ENCODE peak calls at places on chromosomes 11 and 22, in ten cellular contexts. One of them, this sample, is unnamed.

GRCh38 chr22:38844661-38845367 is 986 bp upstream of the NPTXR start:
- DNase-seq in endothelial cell of umbilical vein: no peak
- DNase-seq in A549: no peak
- DNase-seq in IMR-90: no peak
- DNase-seq in Peyer's patch: no peak
- DNase-seq in GM12892: no peak
- DNase-seq in erythroblast: no peak
- DNase-seq in prostate gland: no peak
- DNase-seq in tibial nerve: no peak
- DNase-seq in ovary: no peak
- DNase-seq in this sample: no peak

GRCh38 chr11:7498193-7498592 is 12.9 kb downstream of the OLFML1 start:
- DNase-seq in A549: no peak
- DNase-seq in ovary: no peak
- DNase-seq in GM12892: no peak
- DNase-seq in erythroblast: no peak
- DNase-seq in tibial nerve: no peak
- DNase-seq in Peyer's patch: no peak
- DNase-seq in endothelial cell of umbilical vein: no peak
- DNase-seq in IMR-90: no peak
- DNase-seq in prostate gland: no peak
- DNase-seq in this sample: no peak

GRCh38 chr11:116454020-116454645 is 318.7 kb downstream of the BUD13 start:
- DNase-seq in tibial nerve: peak
- DNase-seq in IMR-90: peak
- DNase-seq in ovary: peak
- DNase-seq in endothelial cell of umbilical vein: peak
- DNase-seq in A549: peak
- DNase-seq in Peyer's patch: peak
- DNase-seq in prostate gland: peak
- DNase-seq in GM12892: no peak
- DNase-seq in erythroblast: peak
- DNase-seq in this sample: peak

GRCh38 chr22:27786253-27786898 is 15.2 kb downstream of the MN1 start:
- DNase-seq in IMR-90: no peak
- DNase-seq in ovary: no peak
- DNase-seq in GM12892: no peak
- DNase-seq in Peyer's patch: no peak
- DNase-seq in erythroblast: no peak
- DNase-seq in endothelial cell of umbilical vein: no peak
- DNase-seq in A549: no peak
- DNase-seq in prostate gland: no peak
- DNase-seq in tibial nerve: no peak
- DNase-seq in this sample: no peak

GRCh38 chr11:45537617-45538016 is 127.8 kb downstream of the CHST1 start:
- DNase-seq in Peyer's patch: no peak
- DNase-seq in tibial nerve: no peak
- DNase-seq in GM12892: no peak
- DNase-seq in erythroblast: no peak
- DNase-seq in prostate gland: no peak
- DNase-seq in endothelial cell of umbilical vein: no peak
- DNase-seq in A549: no peak
- DNase-seq in IMR-90: peak
- DNase-seq in ovary: no peak
- DNase-seq in this sample: no peak

GRCh38 chr11:34495724-34496377 is 17.7 kb downstream of the ELF5 start:
- DNase-seq in GM12892: no peak
- DNase-seq in IMR-90: no peak
- DNase-seq in tibial nerve: no peak
- DNase-seq in A549: no peak
- DNase-seq in endothelial cell of umbilical vein: no peak
- DNase-seq in ovary: no peak
- DNase-seq in prostate gland: no peak
- DNase-seq in Peyer's patch: no peak
- DNase-seq in erythroblast: no peak
- DNase-seq in this sample: no peak

GRCh38 chr22:17237031-17237668 is 17.9 kb upstream of the ADA2 start:
- DNase-seq in endothelial cell of umbilical vein: no peak
- DNase-seq in IMR-90: no peak
- DNase-seq in tibial nerve: no peak
- DNase-seq in ovary: no peak
- DNase-seq in erythroblast: no peak
- DNase-seq in A549: no peak
- DNase-seq in GM12892: peak
- DNase-seq in prostate gland: no peak
- DNase-seq in Peyer's patch: no peak
- DNase-seq in this sample: no peak

GRCh38 chr11:73273246-73273890 is 1.2 kb downstream of the P2RY6 start:
- DNase-seq in IMR-90: no peak
- DNase-seq in Peyer's patch: peak
- DNase-seq in A549: no peak
- DNase-seq in prostate gland: no peak
- DNase-seq in erythroblast: no peak
- DNase-seq in tibial nerve: no peak
- DNase-seq in GM12892: no peak
- DNase-seq in ovary: no peak
- DNase-seq in endothelial cell of umbilical vein: no peak
- DNase-seq in this sample: no peak

GRCh38 chr11:68007498-68008380 is 2.4 kb upstream of the ALDH3B1 start:
- DNase-seq in tibial nerve: no peak
- DNase-seq in IMR-90: no peak
- DNase-seq in endothelial cell of umbilical vein: no peak
- DNase-seq in Peyer's patch: peak
- DNase-seq in erythroblast: no peak
- DNase-seq in GM12892: no peak
- DNase-seq in prostate gland: no peak
- DNase-seq in A549: no peak
- DNase-seq in ovary: no peak
- DNase-seq in this sample: no peak

GRCh38 chr11:37109205-37109585 is 511.2 kb upstream of the RAG2 start:
- DNase-seq in erythroblast: no peak
- DNase-seq in ovary: no peak
- DNase-seq in IMR-90: no peak
- DNase-seq in endothelial cell of umbilical vein: no peak
- DNase-seq in Peyer's patch: no peak
- DNase-seq in GM12892: no peak
- DNase-seq in tibial nerve: no peak
- DNase-seq in A549: no peak
- DNase-seq in prostate gland: no peak
- DNase-seq in this sample: no peak
- TF ChIP-seq POLR2A in erythroblast: no peak
- TF ChIP-seq POLR2A in ovary: no peak
- TF ChIP-seq POLR2A in IMR-90: no peak
- TF ChIP-seq POLR2A in endothelial cell of umbilical vein: no peak
- TF ChIP-seq POLR2A in Peyer's patch: no peak
- TF ChIP-seq POLR2A in GM12892: no peak
- TF ChIP-seq POLR2A in tibial nerve: no peak
- TF ChIP-seq POLR2A in A549: no peak
- TF ChIP-seq POLR2A in prostate gland: no peak
- TF ChIP-seq POLR2A in this sample: no peak

DNA sequence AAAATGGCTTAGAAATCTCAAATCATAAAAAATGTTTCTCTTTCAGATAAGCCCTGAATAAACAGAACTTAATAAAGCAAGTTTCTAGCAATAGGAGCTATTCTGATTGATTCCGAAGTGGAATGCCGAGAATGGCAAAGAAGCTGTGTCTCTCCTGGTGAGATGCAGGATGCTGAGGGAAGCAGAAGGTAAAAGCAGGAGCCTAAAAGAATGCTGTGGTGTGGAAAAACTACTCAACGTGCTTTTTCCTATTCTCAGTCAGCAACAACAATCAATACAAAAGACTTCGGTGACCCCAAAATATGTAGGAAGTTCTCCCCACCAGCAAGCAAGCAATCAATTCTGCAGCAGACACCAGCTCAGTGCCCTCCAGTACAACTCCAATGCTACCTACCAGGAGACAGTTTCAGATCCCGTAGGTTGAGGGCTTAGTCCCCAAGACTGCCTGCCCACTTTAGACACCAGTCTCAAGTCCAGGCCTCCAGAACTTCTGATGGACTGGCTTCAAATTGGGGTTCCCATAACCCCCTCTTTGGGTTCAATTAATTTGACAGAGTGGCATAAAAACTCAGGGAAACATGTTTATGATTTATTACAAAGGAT is 6.6 kb downstream of the CTSC start:
- DNase-seq in endothelial cell of umbilical vein: no peak
- DNase-seq in ovary: no peak
- DNase-seq in GM12892: no peak
- DNase-seq in A549: no peak
- DNase-seq in tibial nerve: no peak
- DNase-seq in prostate gland: no peak
- DNase-seq in IMR-90: no peak
- DNase-seq in erythroblast: no peak
- DNase-seq in Peyer's patch: no peak
- DNase-seq in this sample: no peak
- TF ChIP-seq POLR2A in endothelial cell of umbilical vein: no peak
- TF ChIP-seq POLR2A in ovary: no peak
- TF ChIP-seq POLR2A in GM12892: no peak
- TF ChIP-seq POLR2A in A549: no peak
- TF ChIP-seq POLR2A in tibial nerve: no peak
- TF ChIP-seq POLR2A in prostate gland: no peak
- TF ChIP-seq POLR2A in IMR-90: no peak
- TF ChIP-seq POLR2A in erythroblast: no peak
- TF ChIP-seq POLR2A in Peyer's patch: no peak
- TF ChIP-seq POLR2A in this sample: no peak

GRCh38 chr22:41917906-41918791 is 3.3 kb upstream of the SHISA8 start:
- DNase-seq in tibial nerve: peak
- DNase-seq in IMR-90: peak
- DNase-seq in ovary: no peak
- DNase-seq in A549: peak
- DNase-seq in Peyer's patch: peak
- DNase-seq in prostate gland: no peak
- DNase-seq in erythroblast: peak
- DNase-seq in endothelial cell of umbilical vein: peak
- DNase-seq in GM12892: no peak
- DNase-seq in this sample: peak
- TF ChIP-seq POLR2A in tibial nerve: no peak
- TF ChIP-seq POLR2A in IMR-90: no peak
- TF ChIP-seq POLR2A in ovary: no peak
- TF ChIP-seq POLR2A in A549: no peak
- TF ChIP-seq POLR2A in Peyer's patch: no peak
- TF ChIP-seq POLR2A in prostate gland: no peak
- TF ChIP-seq POLR2A in erythroblast: no peak
- TF ChIP-seq POLR2A in endothelial cell of umbilical vein: no peak
- TF ChIP-seq POLR2A in GM12892: peak
- TF ChIP-seq POLR2A in this sample: no peak

GRCh38 chr11:82752801-82753200 is 19.1 kb upstream of the FAM181B start:
- DNase-seq in IMR-90: no peak
- DNase-seq in ovary: no peak
- DNase-seq in A549: no peak
- DNase-seq in Peyer's patch: no peak
- DNase-seq in endothelial cell of umbilical vein: no peak
- DNase-seq in GM12892: no peak
- DNase-seq in prostate gland: no peak
- DNase-seq in erythroblast: no peak
- DNase-seq in tibial nerve: no peak
- DNase-seq in this sample: no peak

GRCh38 chr11:82754410-82754809 is 20.7 kb upstream of the FAM181B start:
- DNase-seq in tibial nerve: no peak
- DNase-seq in prostate gland: no peak
- DNase-seq in erythroblast: no peak
- DNase-seq in ovary: no peak
- DNase-seq in IMR-90: no peak
- DNase-seq in A549: no peak
- DNase-seq in GM12892: no peak
- DNase-seq in endothelial cell of umbilical vein: no peak
- DNase-seq in Peyer's patch: no peak
- DNase-seq in this sample: no peak

GRCh38 chr11:82747471-82747870 is 13.8 kb upstream of the FAM181B start:
- DNase-seq in IMR-90: no peak
- DNase-seq in endothelial cell of umbilical vein: no peak
- DNase-seq in erythroblast: no peak
- DNase-seq in Peyer's patch: no peak
- DNase-seq in A549: no peak
- DNase-seq in ovary: no peak
- DNase-seq in GM12892: no peak
- DNase-seq in prostate gland: no peak
- DNase-seq in tibial nerve: no peak
- DNase-seq in this sample: no peak

GRCh38 chr11:82750643-82751139 is 17.0 kb upstream of the FAM181B start:
- DNase-seq in Peyer's patch: no peak
- DNase-seq in tibial nerve: no peak
- DNase-seq in prostate gland: no peak
- DNase-seq in A549: no peak
- DNase-seq in ovary: no peak
- DNase-seq in erythroblast: no peak
- DNase-seq in GM12892: no peak
- DNase-seq in endothelial cell of umbilical vein: peak
- DNase-seq in IMR-90: no peak
- DNase-seq in this sample: no peak
- TF ChIP-seq POLR2A in Peyer's patch: no peak
- TF ChIP-seq POLR2A in tibial nerve: no peak
- TF ChIP-seq POLR2A in prostate gland: no peak
- TF ChIP-seq POLR2A in A549: no peak
- TF ChIP-seq POLR2A in ovary: no peak
- TF ChIP-seq POLR2A in erythroblast: no peak
- TF ChIP-seq POLR2A in GM12892: no peak
- TF ChIP-seq POLR2A in endothelial cell of umbilical vein: no peak
- TF ChIP-seq POLR2A in IMR-90: no peak
- TF ChIP-seq POLR2A in this sample: no peak

GRCh38 chr11:110379936-110380335 is 49.8 kb upstream of the FDX1 start:
- DNase-seq in ovary: no peak
- DNase-seq in erythroblast: peak
- DNase-seq in tibial nerve: no peak
- DNase-seq in endothelial cell of umbilical vein: no peak
- DNase-seq in IMR-90: no peak
- DNase-seq in A549: no peak
- DNase-seq in GM12892: no peak
- DNase-seq in Peyer's patch: no peak
- DNase-seq in prostate gland: no peak
- DNase-seq in this sample: no peak
- TF ChIP-seq POLR2A in ovary: no peak
- TF ChIP-seq POLR2A in erythroblast: no peak
- TF ChIP-seq POLR2A in tibial nerve: no peak
- TF ChIP-seq POLR2A in endothelial cell of umbilical vein: no peak
- TF ChIP-seq POLR2A in IMR-90: no peak
- TF ChIP-seq POLR2A in A549: no peak
- TF ChIP-seq POLR2A in GM12892: no peak
- TF ChIP-seq POLR2A in Peyer's patch: no peak
- TF ChIP-seq POLR2A in prostate gland: no peak
- TF ChIP-seq POLR2A in this sample: no peak

GRCh38 chr22:43812149-43812842 is at the start of gene EFCAB6:
- DNase-seq in Peyer's patch: peak
- DNase-seq in erythroblast: peak
- DNase-seq in tibial nerve: peak
- DNase-seq in A549: peak
- DNase-seq in prostate gland: peak
- DNase-seq in endothelial cell of umbilical vein: peak
- DNase-seq in GM12892: peak
- DNase-seq in IMR-90: peak
- DNase-seq in ovary: peak
- DNase-seq in this sample: peak
- TF ChIP-seq POLR2A in Peyer's patch: peak
- TF ChIP-seq POLR2A in erythroblast: peak
- TF ChIP-seq POLR2A in tibial nerve: peak
- TF ChIP-seq POLR2A in A549: peak
- TF ChIP-seq POLR2A in prostate gland: no peak
- TF ChIP-seq POLR2A in endothelial cell of umbilical vein: peak
- TF ChIP-seq POLR2A in GM12892: peak
- TF ChIP-seq POLR2A in IMR-90: peak
- TF ChIP-seq POLR2A in ovary: peak
- TF ChIP-seq POLR2A in this sample: no peak

This sample was measured in adrenal gland.